ENCODE peak calls at places on chromosomes 3 and 15, in seven cellular contexts. Y is fibroblast of mammary gland, E is ovary, U is colonic mucosa, R is A549, C is suprapubic skin, T is AG04450. F is an unnamed sample.

GRCh38 chr3:113948015-113948917 is 453 bp downstream of the ZDHHC23 start:
- DNase-seq in Y (no peak), U (peak), C (no peak), E (no peak), R (peak), T (no peak), F (no peak)

GRCh38 chr15:77731067-77731466 is 98.4 kb upstream of the LINGO1 start:
- DNase-seq in U (no peak), Y (no peak), C (no peak), T (no peak), E (no peak), R (no peak), F (no peak)

GRCh38 chr3:58183221-58183620 is 27.6 kb downstream of the DNASE1L3 start:
- DNase-seq in E (no peak), Y (no peak), R (no peak), U (no peak), C (no peak), T (no peak), F (no peak)

GRCh38 chr3:178404966-178405365 is 131.3 kb upstream of the KCNMB2 start:
- DNase-seq in C (no peak), U (no peak), Y (peak), E (no peak), T (no peak), R (no peak), F (no peak)

GRCh38 chr3:15336057-15336456 is 3.7 kb upstream of the SH3BP5 start:
- DNase-seq in R (no peak), C (no peak), E (no peak), U (no peak), Y (no peak), T (no peak), F (no peak)

GRCh38 chr15:83561661-83562060 is 92.3 kb upstream of the ADAMTSL3 start:
- DNase-seq in E (no peak), T (no peak), C (no peak), U (no peak), R (no peak), Y (no peak), F (no peak)

GRCh38 chr15:101657968-101658784 is 6.0 kb upstream of the TM2D3 start:
- DNase-seq in T (no peak), R (no peak), E (no peak), U (peak), C (no peak), Y (no peak), F (no peak)

GRCh38 chr3:27326211-27326948 is 42.8 kb downstream of the NEK10 start:
- DNase-seq in Y (peak), R (no peak), E (peak), U (no peak), C (no peak), T (peak), F (peak)

GRCh38 chr15:84872009-84872900 is 12.2 kb upstream of the SLC28A1 start:
- DNase-seq in U (no peak), C (peak), T (no peak), E (no peak), R (no peak), Y (peak), F (no peak)

GRCh38 chr3:123346041-123346440 is 102.8 kb downstream of the ADCY5 start:
- DNase-seq in U (no peak), Y (no peak), T (no peak), E (no peak), R (no peak), C (no peak), F (no peak)

GRCh38 chr15:90414408-90415028 is 26.5 kb downstream of the IQGAP1 start:
- DNase-seq in T (no peak), C (no peak), Y (peak), U (no peak), R (no peak), E (no peak), F (no peak)

GRCh38 chr15:43293402-43293801 is 26.7 kb upstream of the TGM5 start:
- DNase-seq in U (no peak), R (no peak), Y (no peak), T (no peak), C (no peak), E (no peak), F (no peak)

GRCh38 chr15:101795455-101795854 is 7.9 kb upstream of the OR4F6 start:
- DNase-seq in U (no peak), E (no peak), Y (peak), C (no peak), T (peak), R (no peak), F (peak)

GRCh38 chr3:12433823-12434222 is 50.5 kb upstream of the TSEN2 start:
- DNase-seq in Y (no peak), E (no peak), R (no peak), U (no peak), C (no peak), T (no peak), F (no peak)

GRCh38 chr15:87401986-87402385 is 854.6 kb downstream of the NTRK3 start:
- DNase-seq in T (no peak), E (no peak), R (no peak), C (no peak), Y (no peak), U (no peak), F (no peak)

GRCh38 chr15:66821307-66821706 is 119.3 kb downstream of the SMAD6 start:
- DNase-seq in R (no peak), Y (no peak), E (peak), U (no peak), C (no peak), T (no peak), F (no peak)

GRCh38 chr3:136667081-136667480 is 85.1 kb downstream of the STAG1 start:
- DNase-seq in E (no peak), C (no peak), T (no peak), R (no peak), U (no peak), Y (no peak), F (no peak)

GRCh38 chr3:107206945-107207344 is 170.3 kb upstream of the CCDC54 start:
- DNase-seq in E (no peak), T (no peak), Y (peak), U (no peak), C (no peak), R (no peak), F (no peak)

GRCh38 chr3:55544219-55544618 is 57.1 kb upstream of the WNT5A start:
- DNase-seq in C (no peak), R (no peak), U (no peak), T (no peak), Y (no peak), E (no peak), F (no peak)

GRCh38 chr3:148955544-148956346 is 35.6 kb upstream of the GYG1 start:
- DNase-seq in C (no peak), E (peak), T (peak), U (peak), R (peak), Y (peak), F (peak)

GRCh38 chr15:62914461-62915079 is 128.0 kb upstream of the TPM1 start:
- DNase-seq in U (no peak), C (no peak), E (no peak), T (no peak), Y (no peak), R (no peak), F (no peak)

GRCh38 chr15:26945046-26945445 is 25.9 kb upstream of the GABRG3 start:
- DNase-seq in C (no peak), Y (no peak), E (no peak), T (no peak), R (no peak), U (no peak), F (no peak)

GRCh38 chr3:138608322-138609214 is at the start of gene FAIM:
- DNase-seq in U (peak), T (peak), C (peak), R (peak), E (peak), Y (peak), F (no peak)

GRCh38 chr3:171374661-171375285 is 85.4 kb downstream of the TNIK start:
- DNase-seq in T (no peak), R (no peak), U (no peak), C (no peak), Y (peak), E (no peak), F (no peak)

GRCh38 chr3:124707667-124708066 is 22.6 kb upstream of the UMPS start:
- DNase-seq in Y (peak), T (peak), R (no peak), E (no peak), U (no peak), C (no peak), F (no peak)

GRCh38 chr15:63972801-63973200 is 73.5 kb downstream of the DAPK2 start:
- DNase-seq in T (no peak), U (no peak), R (no peak), C (no peak), Y (no peak), E (no peak), F (no peak)

GRCh38 chr3:155495387-155495786 is 201.9 kb upstream of the STRIT1 start:
- DNase-seq in R (no peak), E (no peak), C (no peak), Y (peak), T (no peak), U (no peak), F (no peak)

GRCh38 chr3:193640165-193640706 is 47.2 kb downstream of the OPA1 start:
- DNase-seq in R (no peak), E (no peak), T (no peak), C (no peak), U (no peak), Y (peak), F (no peak)

GRCh38 chr15:90053685-90054466 is 48.4 kb downstream of the IDH2 start:
- DNase-seq in E (no peak), R (no peak), Y (no peak), U (no peak), C (no peak), T (no peak), F (no peak)

GRCh38 chr3:191030983-191031382 is 168.1 kb upstream of the OSTN start:
- DNase-seq in E (no peak), C (no peak), T (no peak), U (no peak), Y (no peak), R (no peak), F (no peak)

GRCh38 chr3:13647314-13648059 is 98.6 kb downstream of the FBLN2 start:
- DNase-seq in Y (peak), C (no peak), T (no peak), U (no peak), E (no peak), R (no peak), F (no peak)

GRCh38 chr15:80977627-80978036 is 12.0 kb downstream of the MESD start:
- DNase-seq in T (no peak), C (no peak), R (peak), E (no peak), U (peak), Y (peak), F (no peak)
- TF ChIP-seq CTCF in T (peak), C (peak), R (peak), E (no peak), U (peak), Y (peak), F (peak)

DNA sequence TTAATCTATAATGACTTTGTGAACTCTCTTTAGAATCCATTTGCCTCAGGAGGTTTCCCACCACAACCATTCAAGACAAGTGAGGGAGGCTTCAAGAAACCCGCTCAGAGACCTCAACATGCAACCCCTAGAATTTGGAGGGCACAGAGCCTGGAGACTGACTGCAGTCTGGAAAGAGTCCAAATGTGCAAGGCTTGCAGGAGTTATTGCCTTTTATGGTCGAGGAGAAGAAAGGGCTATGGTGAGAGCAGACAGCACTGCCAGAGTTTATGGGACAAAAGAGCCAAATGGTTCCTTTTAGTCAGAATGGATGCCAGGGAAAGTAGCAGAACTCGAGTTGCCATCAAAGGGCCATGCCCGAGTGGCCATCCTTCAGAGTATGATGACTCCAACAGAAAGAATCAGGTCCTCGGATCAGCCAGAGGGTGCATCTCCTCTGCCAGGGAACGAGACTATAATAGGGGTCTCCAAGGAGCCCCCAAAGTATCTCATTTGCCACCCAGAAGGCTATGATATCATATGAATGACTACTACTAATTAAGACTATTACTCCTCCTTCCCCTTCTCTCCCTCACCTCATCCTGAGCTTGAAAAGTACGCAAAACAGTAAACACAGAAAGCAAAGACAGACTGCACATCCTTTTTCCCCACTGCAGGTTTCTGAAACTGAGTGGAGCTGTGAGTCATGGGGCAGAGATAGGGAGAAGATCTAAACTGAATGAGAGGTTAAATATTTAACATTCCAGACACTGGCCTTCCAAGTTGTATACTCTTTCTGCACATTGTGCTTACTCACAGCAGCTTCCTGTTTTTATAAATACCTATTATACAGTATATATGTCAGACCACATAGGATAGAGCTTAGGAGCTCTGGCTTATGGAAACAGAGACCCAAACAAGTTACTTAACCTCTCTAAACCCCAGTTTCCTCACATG is 33.9 kb upstream of the TMCO5A start:
- DNase-seq in E (no peak), R (peak), T (peak), C (no peak), Y (peak), U (no peak), F (peak)
- H3K4me3 ChIP-seq in E (no peak), R (no peak), T (no peak), C (no peak), Y (no peak), U (no peak), F (no peak)

GRCh38 chr3:45112939-45113338 is 33.2 kb downstream of the CDCP1 start:
- DNase-seq in C (no peak), T (no peak), Y (peak), E (no peak), U (no peak), R (no peak), F (no peak)
- TF ChIP-seq CTCF in C (no peak), T (no peak), Y (no peak), E (no peak), U (no peak), R (no peak), F (no peak)

DNA sequence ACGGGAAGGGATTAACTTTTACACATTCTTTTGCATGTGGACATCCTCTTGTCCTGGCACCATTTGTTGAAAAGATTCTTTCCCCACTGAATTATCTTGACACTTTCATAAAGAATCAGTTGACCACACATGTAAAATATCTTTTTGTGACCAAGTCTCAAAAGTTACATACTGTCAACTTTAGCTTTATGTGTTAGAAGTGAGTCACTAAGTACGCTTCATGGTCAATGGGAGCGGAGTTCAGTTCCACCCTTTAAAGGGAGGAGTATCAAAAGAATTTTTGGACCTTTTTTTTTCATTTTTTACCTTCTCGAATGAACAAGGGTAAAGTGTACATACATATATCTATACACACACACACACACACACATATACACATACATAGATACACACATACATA is 35.4 kb downstream of the MAPK6 start:
- DNase-seq in U (no peak), C (no peak), R (no peak), T (no peak), E (no peak), Y (no peak), F (no peak)
- H3K4me3 ChIP-seq in U (no peak), C (no peak), R (no peak), T (no peak), E (no peak), Y (no peak), F (no peak)

GRCh38 chr3:43838877-43839276 is 148.1 kb downstream of the ABHD5 start:
- DNase-seq in Y (no peak), R (no peak), E (no peak), C (no peak), U (no peak), T (no peak), F (no peak)
- TF ChIP-seq CTCF in Y (no peak), R (no peak), E (no peak), C (no peak), U (no peak), T (no peak), F (no peak)

DNA sequence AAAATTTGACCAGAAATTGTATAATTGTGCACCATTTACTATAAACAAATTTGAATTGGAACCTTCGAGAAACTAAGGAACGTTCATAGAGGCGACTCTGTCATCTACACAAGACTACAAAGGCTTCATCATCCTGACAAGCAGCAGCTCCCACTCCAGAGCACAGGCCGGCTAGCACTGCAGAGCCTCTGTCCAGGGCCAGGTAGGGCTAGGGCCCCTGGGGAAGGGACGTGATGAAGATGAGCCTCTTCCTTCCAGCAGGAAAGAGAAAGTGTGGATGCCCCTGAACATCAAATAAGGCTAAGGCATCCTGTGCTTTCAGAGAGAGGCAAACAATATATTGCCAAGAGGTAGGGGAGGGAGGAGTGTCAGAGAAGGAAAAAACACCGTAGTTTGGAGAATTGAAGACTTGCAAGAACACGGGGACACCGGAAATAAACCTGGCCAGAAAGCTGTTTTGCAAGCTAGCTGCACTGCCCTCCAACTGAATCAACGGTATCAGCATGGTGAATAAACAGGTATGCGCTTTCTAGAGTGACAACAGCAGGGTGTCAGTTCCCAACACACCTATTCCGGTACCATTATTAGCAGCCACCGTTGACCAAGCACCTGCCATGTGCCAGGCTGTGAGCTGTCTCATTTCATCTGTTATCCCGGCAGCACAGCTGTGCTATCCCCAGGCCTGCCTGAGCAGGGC is 12.4 kb downstream of the XXYLT1 start:
- DNase-seq in Y (no peak), C (no peak), T (no peak), R (no peak), E (peak), U (peak), F (no peak)
- H3K4me3 ChIP-seq in Y (no peak), C (peak), T (no peak), R (no peak), E (no peak), U (no peak), F (peak)

DNA sequence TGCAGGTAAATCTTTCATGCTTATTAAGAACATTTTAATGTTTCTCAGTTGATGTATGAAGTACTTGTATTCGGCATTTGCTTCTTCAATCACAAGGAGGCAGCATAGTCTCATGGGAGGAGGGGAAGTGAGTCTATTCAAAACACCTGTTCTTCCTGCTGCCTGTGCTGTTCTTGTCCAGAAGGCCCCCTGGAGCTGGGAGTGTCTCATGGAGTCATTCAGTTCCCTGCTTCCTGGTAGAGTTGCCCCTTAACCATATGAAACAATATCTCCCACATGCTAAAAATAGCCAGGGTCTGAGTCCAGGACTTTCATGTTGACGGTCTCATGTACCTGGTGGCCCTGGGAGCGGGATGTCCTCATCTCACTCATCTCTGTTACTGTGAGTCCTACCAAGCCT is 15.5 kb upstream of the PPP1R2 start:
- DNase-seq in R (no peak), Y (peak), T (no peak), C (no peak), E (no peak), U (peak), F (peak)
- TF ChIP-seq CTCF in R (peak), Y (peak), T (peak), C (no peak), E (no peak), U (peak), F (peak)

GRCh38 chr3:32239638-32240550 is 1.4 kb downstream of the CMTM8 start:
- DNase-seq in Y (peak), C (no peak), E (no peak), R (peak), U (peak), T (no peak), F (no peak)

GRCh38 chr3:32238816-32239637 is 547 bp downstream of the CMTM8 start:
- DNase-seq in C (no peak), T (no peak), R (peak), E (peak), Y (peak), U (peak), F (no peak)

GRCh38 chr3:32237670-32238026 is 832 bp upstream of the CMTM8 start:
- DNase-seq in T (no peak), Y (no peak), U (no peak), R (no peak), C (no peak), E (no peak), F (no peak)

GRCh38 chr3:32236377-32236776 is 2.1 kb upstream of the CMTM8 start:
- DNase-seq in E (no peak), C (no peak), R (no peak), T (no peak), U (no peak), Y (no peak), F (no peak)

GRCh38 chr3:32238027-32238815 is at the start of gene CMTM8:
- DNase-seq in E (peak), U (peak), C (no peak), R (peak), Y (no peak), T (no peak), F (no peak)
- H3K4me3 ChIP-seq in E (peak), U (peak), C (peak), R (peak), Y (peak), T (peak), F (peak)

DNA sequence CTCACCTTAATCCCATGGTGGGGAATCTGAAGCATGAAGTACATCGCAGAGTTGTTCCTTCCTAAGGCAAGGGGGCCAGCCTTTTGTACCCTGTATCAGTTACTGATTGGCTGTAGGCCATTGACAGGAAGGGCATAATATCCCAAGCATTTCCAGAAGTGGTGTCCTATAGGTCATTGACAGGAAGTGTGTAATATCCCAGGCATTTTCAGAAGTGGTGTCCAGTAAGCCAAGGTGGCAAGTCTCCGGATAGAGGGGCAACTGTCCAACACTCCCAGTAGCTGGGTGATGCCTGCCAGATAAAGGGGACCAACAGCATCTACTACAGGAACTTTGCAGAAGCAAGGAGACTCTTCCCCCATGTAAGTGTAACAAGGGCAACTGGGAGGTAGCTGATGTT is 52.1 kb upstream of the MYRIP start:
- DNase-seq in Y (no peak), T (no peak), C (no peak), U (no peak), R (no peak), E (no peak), F (no peak)
- TF ChIP-seq CTCF in Y (no peak), T (no peak), C (no peak), U (no peak), R (no peak), E (no peak), F (no peak)